ENCODE peak calls at places on chromosomes 2 and 18, in eight cellular contexts. B is neural progenitor cell, Y is fibroblast of pulmonary artery, S is cardiac muscle cell, I is mammary epithelial cell, Q is OCI-LY7, E is AG09309, N is astrocyte of the spinal cord. P is an unnamed sample.
A peak's percentile ranks its signal among the peaks of the same experiment; 100 is the strongest.

GRCh38 chr2:39027427-39027826 is 93.4 kb downstream of the SOS1 start:
- DNase-seq in Q (no peak), B (no peak), N (no peak), E (no peak), S (no peak), I (no peak), Y (no peak), P (no peak)

GRCh38 chr2:17257194-17257909 is 260.9 kb downstream of the RAD51AP2 start:
- DNase-seq in N (peak; percentile 26), Q (no peak), I (peak; percentile 39), E (peak; percentile 32), S (no peak), Y (no peak), B (no peak), P (no peak)

GRCh38 chr2:105671156-105671555 is 73.6 kb upstream of the NCK2 start:
- DNase-seq in Q (no peak), S (no peak), N (peak; percentile 17), Y (peak; percentile 50), E (peak; percentile 10), B (no peak), I (no peak), P (no peak)

GRCh38 chr2:13040043-13040442 is 323.3 kb downstream of the TRIB2 start:
- DNase-seq in I (no peak), B (no peak), E (no peak), S (no peak), Q (no peak), N (no peak), Y (no peak), P (no peak)

GRCh38 chr18:74530584-74530862 is 3.8 kb upstream of the CNDP1 start:
- DNase-seq in Y (no peak), S (no peak), I (no peak), B (no peak), Q (no peak), N (no peak), E (no peak), P (no peak)

GRCh38 chr18:55477537-55478300 is 110.3 kb downstream of the TCF4 start:
- DNase-seq in B (no peak), I (peak; percentile 65), E (no peak), S (peak; percentile 24), N (peak; percentile 74), Y (peak; percentile 69), Q (peak; percentile 42), P (peak; percentile 44)

GRCh38 chr18:8426401-8426800 is 182.8 kb upstream of the RAB12 start:
- DNase-seq in I (no peak), Q (peak; percentile 12), E (no peak), N (no peak), Y (no peak), S (peak; percentile 10), B (peak; percentile 44), P (no peak)

GRCh38 chr2:154187948-154188347 is 316.2 kb downstream of the GALNT13 start:
- DNase-seq in Q (no peak), S (no peak), N (no peak), I (no peak), Y (no peak), E (no peak), B (no peak), P (no peak)

GRCh38 chr2:170013802-170014551 is 164.0 kb upstream of the MYO3B start:
- DNase-seq in I (no peak), S (peak; percentile 88), B (peak; percentile 46), E (no peak), Y (peak; percentile 38), N (no peak), Q (no peak), P (no peak)

GRCh38 chr2:71587509-71588073 is 134.2 kb downstream of the DYSF start:
- DNase-seq in Y (no peak), Q (no peak), S (no peak), E (no peak), N (no peak), I (no peak), B (no peak), P (no peak)

GRCh38 chr2:17541514-17541950 is 1.0 kb downstream of the VSNL1 start:
- DNase-seq in Y (no peak), Q (no peak), I (peak; percentile 19), E (no peak), B (peak; percentile 20), S (no peak), N (no peak), P (no peak)

GRCh38 chr2:106292627-106293026 is 98.5 kb upstream of the UXS1 start:
- DNase-seq in N (no peak), E (no peak), B (no peak), Y (no peak), S (no peak), Q (no peak), I (no peak), P (no peak)

GRCh38 chr2:13414907-13415306 is 698.2 kb downstream of the TRIB2 start:
- DNase-seq in N (no peak), Q (no peak), B (peak; percentile 7), Y (no peak), E (no peak), I (no peak), S (no peak), P (no peak)

GRCh38 chr2:226115102-226115831 is 684.4 kb downstream of the IRS1 start:
- DNase-seq in I (peak; percentile 98), Y (peak; percentile 88), B (no peak), E (peak; percentile 89), N (peak; percentile 97), S (no peak), Q (no peak), P (peak; percentile 96)

GRCh38 chr18:2536493-2536892 is 34.8 kb downstream of the METTL4 start:
- DNase-seq in Y (peak; percentile 75), N (peak; percentile 64), Q (no peak), I (no peak), B (no peak), E (peak; percentile 67), S (no peak), P (no peak)

GRCh38 chr2:206217743-206218520 is 56.5 kb upstream of the ZDBF2 start:
- DNase-seq in N (peak; percentile 42), B (peak; percentile 44), Q (no peak), E (no peak), Y (peak; percentile 43), S (no peak), I (no peak), P (peak; percentile 41)

GRCh38 chr2:86275384-86275799 is 62.0 kb downstream of the REEP1 start:
- DNase-seq in N (no peak), I (no peak), E (no peak), B (no peak), Q (no peak), Y (no peak), S (no peak), P (no peak)

GRCh38 chr2:217360781-217361485 is 501.1 kb upstream of the TNP1 start:
- DNase-seq in Y (peak; percentile 76), E (peak; percentile 74), B (no peak), Q (no peak), N (peak; percentile 64), S (peak; percentile 57), I (peak; percentile 53), P (peak; percentile 36)

GRCh38 chr2:222760301-222760897 is 88.9 kb downstream of the MOGAT1 start:
- DNase-seq in I (no peak), S (no peak), Q (no peak), N (no peak), E (no peak), B (peak; percentile 16), Y (no peak), P (no peak)

GRCh38 chr2:233416706-233417105 is 62.4 kb downstream of the DGKD start:
- DNase-seq in B (no peak), S (no peak), N (no peak), E (no peak), Y (no peak), I (no peak), Q (no peak), P (no peak)

GRCh38 chr2:210626849-210627248 is 70.5 kb downstream of the CPS1 start:
- DNase-seq in E (no peak), Q (no peak), B (no peak), Y (peak; percentile 12), N (peak; percentile 23), S (peak; percentile 32), I (peak; percentile 24), P (no peak)

GRCh38 chr2:168801456-168801855 is 981 bp upstream of the NOSTRIN start:
- DNase-seq in Q (no peak), N (no peak), Y (no peak), E (no peak), B (no peak), S (no peak), I (no peak), P (no peak)

GRCh38 chr2:168805615-168806014 is 3.2 kb downstream of the NOSTRIN start:
- DNase-seq in Q (no peak), S (no peak), B (no peak), N (no peak), I (no peak), E (no peak), Y (no peak), P (no peak)

GRCh38 chr2:168801961-168802824 is at the start of gene NOSTRIN:
- DNase-seq in I (no peak), Q (no peak), B (no peak), N (peak; percentile 55), E (no peak), S (peak; percentile 52), Y (peak; percentile 60), P (peak; percentile 60)

GRCh38 chr2:168804214-168804613 is 1.8 kb downstream of the NOSTRIN start:
- DNase-seq in I (no peak), Y (no peak), N (no peak), Q (no peak), B (no peak), E (no peak), S (no peak), P (no peak)

GRCh38 chr2:168802825-168803726 is 639 bp downstream of the NOSTRIN start:
- DNase-seq in Y (no peak), E (no peak), N (no peak), S (no peak), B (no peak), I (no peak), Q (no peak), P (no peak)
- H3K4me3 ChIP-seq in Y (no peak overlapping the region), E (no peak overlapping the region), N (no peak overlapping the region), S (no peak overlapping the region), B (no peak overlapping the region), I (no peak overlapping the region), Q (no peak overlapping the region), P (no peak overlapping the region)

DNA sequence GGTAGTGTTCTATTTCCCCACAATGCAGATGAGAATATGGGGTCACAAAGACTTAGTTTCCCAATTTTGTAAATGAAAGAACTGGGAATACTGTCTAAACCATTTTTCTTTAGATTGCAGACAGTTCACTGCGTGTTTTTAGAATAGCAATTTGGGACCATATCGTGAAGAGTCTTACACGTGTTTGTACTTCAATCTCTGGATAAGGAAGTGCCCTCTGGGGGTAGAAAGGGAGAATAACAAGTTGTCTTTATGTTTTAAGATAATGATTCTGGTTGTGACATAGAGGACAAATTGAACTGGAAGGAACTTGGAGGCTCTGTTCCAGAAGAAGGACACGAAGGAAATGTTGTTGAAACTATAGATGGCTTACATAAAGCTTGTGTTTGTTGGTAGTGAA is 457.7 kb downstream of the CBLN2 start:
- DNase-seq in I (no peak), Y (peak; percentile 47), E (no peak), B (peak; percentile 46), N (peak; percentile 50), S (peak; percentile 52), Q (peak; percentile 31), P (peak; percentile 12)
- TF ChIP-seq CTCF in I (no peak), Y (peak; percentile 48), E (peak; percentile 36), B (peak; percentile 66), N (peak; percentile 52), S (peak; percentile 39), Q (peak; percentile 70), P (peak; percentile 54)

GRCh38 chr2:21263622-21264021 is 139.9 kb downstream of the TDRD15 start:
- DNase-seq in E (no peak), I (no peak), N (no peak), S (no peak), Y (no peak), B (no peak), Q (no peak), P (no peak)
- H3K4me3 ChIP-seq in E (no peak overlapping the region), I (no peak overlapping the region), N (no peak overlapping the region), S (no peak overlapping the region), Y (no peak overlapping the region), B (no peak overlapping the region), Q (no peak overlapping the region), P (no peak overlapping the region)

GRCh38 chr18:31563778-31564177 is 27.9 kb upstream of the TTR start:
- DNase-seq in Y (peak; percentile 12), B (no peak), I (no peak), E (no peak), N (no peak), Q (no peak), S (no peak), P (no peak)
- TF ChIP-seq CTCF in Y (peak; percentile 20), B (peak; percentile 40), I (peak; percentile 15), E (no peak), N (no peak), Q (peak; percentile 40), S (peak; percentile 26), P (no peak)

P was measured in astrocyte of the cerebellum.